ENCODE peak calls at places on chromosomes 3 and 15, in five cellular contexts. I is HepG2, F is K562, U is GM12878, Y is H1. Z is an unnamed sample.

GRCh38 chr3:116445291-116445841 is at the start of gene LSAMP:
- DNase-seq in I (no peak), U (no peak), Y (peak), F (no peak), Z (no peak)

GRCh38 chr15:77674327-77674726 is 41.6 kb upstream of the LINGO1 start:
- DNase-seq in U (no peak), F (no peak), Y (no peak), I (no peak), Z (no peak)

GRCh38 chr15:40295297-40295696 is 12.4 kb upstream of the ANKRD63 start:
- DNase-seq in F (no peak), I (no peak), Y (no peak), U (no peak), Z (no peak)

GRCh38 chr3:24640330-24640877 is 145.8 kb upstream of the THRB start:
- DNase-seq in I (peak), F (peak), U (no peak), Y (no peak), Z (peak)

GRCh38 chr3:156554515-156554841 is 439 bp downstream of the SSR3 start:
- DNase-seq in U (no peak), Y (no peak), I (no peak), F (no peak), Z (no peak)

GRCh38 chr15:34147371-34148140 is 45.7 kb downstream of the PGBD4 start:
- DNase-seq in U (no peak), F (no peak), I (no peak), Y (no peak), Z (no peak)

GRCh38 chr15:94620632-94621031 is 389.3 kb downstream of the MCTP2 start:
- DNase-seq in I (no peak), Y (no peak), F (no peak), U (no peak), Z (no peak)

GRCh38 chr3:34780294-34780693 is 859.0 kb upstream of the ARPP21 start:
- DNase-seq in Y (no peak), F (no peak), U (no peak), I (no peak), Z (no peak)

GRCh38 chr3:48897401-48898376 is 993 bp downstream of the SLC25A20 start:
- DNase-seq in U (no peak), Y (no peak), F (peak), I (peak), Z (no peak)

GRCh38 chr15:45921376-45921775 is 286.5 kb downstream of the SQOR start:
- DNase-seq in F (no peak), U (no peak), Y (no peak), I (peak), Z (no peak)

GRCh38 chr3:188680189-188680588 is 491.6 kb upstream of the TPRG1 start:
- DNase-seq in I (no peak), F (no peak), U (no peak), Y (no peak), Z (no peak)

GRCh38 chr3:36944012-36944640 is 728 bp downstream of the TRANK1 start:
- DNase-seq in Y (no peak), U (no peak), I (no peak), F (no peak), Z (no peak)

GRCh38 chr3:4529901-4530588 is 36.9 kb downstream of the ITPR1 start:
- DNase-seq in U (no peak), Y (no peak), F (no peak), I (no peak), Z (no peak)

GRCh38 chr3:4531478-4532025 is 38.4 kb downstream of the ITPR1 start:
- DNase-seq in I (no peak), Y (no peak), U (no peak), F (peak), Z (no peak)

GRCh38 chr3:4532535-4533112 is 39.5 kb downstream of the ITPR1 start:
- DNase-seq in F (peak), Y (no peak), I (no peak), U (no peak), Z (no peak)

GRCh38 chr3:4528802-4529201 is 35.7 kb downstream of the ITPR1 start:
- DNase-seq in Y (no peak), U (no peak), F (no peak), I (no peak), Z (no peak)

GRCh38 chr3:4533489-4534443 is 40.6 kb downstream of the ITPR1 start:
- DNase-seq in I (peak), F (peak), U (no peak), Y (no peak), Z (no peak)
- TF ChIP-seq ATF3 in I (no peak), F (no peak), U (no peak), Y (no peak), Z (no peak)

GRCh38 chr3:21722301-21722700 is 28.7 kb downstream of the ZNF385D start:
- DNase-seq in Y (no peak), U (no peak), F (no peak), I (no peak), Z (no peak)

GRCh38 chr3:21715662-21716061 is 35.3 kb downstream of the ZNF385D start:
- DNase-seq in I (no peak), U (no peak), Y (no peak), F (no peak), Z (no peak)

GRCh38 chr3:21717272-21717671 is 33.7 kb downstream of the ZNF385D start:
- DNase-seq in Y (no peak), U (no peak), I (no peak), F (no peak), Z (no peak)

GRCh38 chr3:21718943-21719591 is 31.9 kb downstream of the ZNF385D start:
- DNase-seq in Y (no peak), I (no peak), U (no peak), F (no peak), Z (no peak)

DNA sequence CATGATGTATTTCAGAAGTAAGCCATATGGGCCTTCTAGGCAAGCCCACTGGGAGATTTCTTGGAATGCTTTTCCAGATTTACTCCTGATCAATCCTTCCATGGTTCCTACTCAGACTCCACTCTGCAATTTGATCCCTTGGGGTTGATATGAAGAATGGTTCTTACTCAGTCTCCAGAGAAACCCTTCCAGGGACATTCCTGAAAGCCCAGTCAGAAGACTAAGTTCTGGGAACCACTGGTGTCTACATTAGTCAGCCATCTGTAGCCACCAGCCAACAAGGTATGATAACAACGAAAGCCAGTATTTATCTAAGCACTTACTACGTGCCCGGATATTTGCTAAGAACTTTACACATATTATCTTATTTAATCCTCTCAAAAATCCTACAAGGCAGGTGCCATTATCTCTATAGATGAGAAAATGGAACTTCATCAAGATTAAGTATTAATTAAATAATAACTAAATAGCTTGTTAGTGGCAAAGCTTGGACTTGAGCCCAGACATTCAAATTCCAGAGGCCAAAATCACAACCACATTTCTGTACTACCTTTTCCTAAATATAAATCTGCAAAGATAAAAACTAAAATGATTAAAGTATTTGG is 32.7 kb downstream of the ZNF385D start:
- DNase-seq in Y (no peak), U (no peak), F (no peak), I (no peak), Z (no peak)
- H3K4me2 ChIP-seq in Y (no peak), U (no peak), F (no peak), I (no peak), Z (no peak)

GRCh38 chr15:87669846-87670245 is 586.7 kb downstream of the NTRK3 start:
- DNase-seq in I (no peak), F (no peak), Y (no peak), U (no peak), Z (no peak)
- TF ChIP-seq RAD21 in I (no peak), F (no peak), Y (no peak), U (no peak), Z (no peak)

GRCh38 chr3:185959609-185960517 is 22.0 kb upstream of the TRA2B start:
- DNase-seq in F (peak), I (peak), U (no peak), Y (no peak), Z (no peak)

GRCh38 chr3:185965496-185965895 is 27.7 kb upstream of the TRA2B start:
- DNase-seq in I (no peak), F (no peak), U (no peak), Y (no peak), Z (no peak)

GRCh38 chr3:185958626-185959025 is 20.8 kb upstream of the TRA2B start:
- DNase-seq in F (no peak), I (no peak), Y (no peak), U (no peak), Z (no peak)

GRCh38 chr3:185961675-185962232 is 23.9 kb upstream of the TRA2B start:
- DNase-seq in Y (no peak), F (no peak), U (no peak), I (no peak), Z (no peak)

DNA sequence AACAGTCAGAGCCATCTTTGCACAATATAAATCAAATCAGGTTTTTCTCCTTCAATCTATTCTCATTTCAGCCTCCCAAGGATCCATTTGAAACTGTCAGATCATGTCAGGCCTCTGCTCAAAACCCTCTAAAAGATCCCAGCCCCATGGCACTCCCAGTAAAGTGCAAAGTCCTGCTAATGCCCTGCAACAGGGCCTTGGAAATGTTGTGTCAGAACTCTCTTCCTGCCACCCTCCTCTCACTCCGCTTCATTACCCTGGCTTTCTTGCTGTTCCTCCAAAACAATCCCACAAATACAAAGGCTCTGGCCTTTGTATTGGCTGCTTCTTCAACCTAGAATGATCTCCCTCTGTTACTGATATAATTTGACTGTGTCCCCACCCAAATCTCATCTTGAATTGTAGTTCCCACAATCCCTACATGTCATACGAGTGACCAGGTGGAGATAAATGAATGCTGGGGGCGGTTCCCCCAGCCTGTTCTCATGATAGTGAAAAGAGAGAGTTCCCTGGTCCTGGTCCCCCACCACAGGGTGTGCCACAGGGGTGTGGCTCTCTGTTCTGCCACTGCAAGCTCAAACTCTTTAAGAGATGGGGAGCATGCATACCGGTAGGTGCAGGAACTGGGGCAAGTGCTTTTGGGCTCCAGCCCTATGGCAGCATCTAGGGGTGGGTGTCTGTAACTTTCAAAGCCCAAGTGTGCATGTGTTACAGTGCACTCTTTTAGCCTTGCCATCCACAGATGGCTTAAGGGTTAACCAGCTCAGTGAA is 22.9 kb upstream of the TRA2B start:
- DNase-seq in U (no peak), F (peak), I (peak), Y (no peak), Z (no peak)
- TF ChIP-seq ATF3 in U (no peak), F (no peak), I (no peak), Y (no peak), Z (no peak)

GRCh38 chr15:68585574-68586273 is 6.9 kb downstream of the CORO2B start:
- DNase-seq in U (no peak), I (peak), F (no peak), Y (no peak), Z (no peak)

GRCh38 chr15:68583321-68583720 is 4.5 kb downstream of the CORO2B start:
- DNase-seq in I (peak), U (no peak), F (no peak), Y (no peak), Z (no peak)

GRCh38 chr15:68582864-68583263 is 4.1 kb downstream of the CORO2B start:
- DNase-seq in F (no peak), U (no peak), I (no peak), Y (no peak), Z (no peak)

GRCh38 chr15:68584704-68585573 is 6.1 kb downstream of the CORO2B start:
- DNase-seq in U (no peak), Y (no peak), I (no peak), F (no peak), Z (no peak)

DNA sequence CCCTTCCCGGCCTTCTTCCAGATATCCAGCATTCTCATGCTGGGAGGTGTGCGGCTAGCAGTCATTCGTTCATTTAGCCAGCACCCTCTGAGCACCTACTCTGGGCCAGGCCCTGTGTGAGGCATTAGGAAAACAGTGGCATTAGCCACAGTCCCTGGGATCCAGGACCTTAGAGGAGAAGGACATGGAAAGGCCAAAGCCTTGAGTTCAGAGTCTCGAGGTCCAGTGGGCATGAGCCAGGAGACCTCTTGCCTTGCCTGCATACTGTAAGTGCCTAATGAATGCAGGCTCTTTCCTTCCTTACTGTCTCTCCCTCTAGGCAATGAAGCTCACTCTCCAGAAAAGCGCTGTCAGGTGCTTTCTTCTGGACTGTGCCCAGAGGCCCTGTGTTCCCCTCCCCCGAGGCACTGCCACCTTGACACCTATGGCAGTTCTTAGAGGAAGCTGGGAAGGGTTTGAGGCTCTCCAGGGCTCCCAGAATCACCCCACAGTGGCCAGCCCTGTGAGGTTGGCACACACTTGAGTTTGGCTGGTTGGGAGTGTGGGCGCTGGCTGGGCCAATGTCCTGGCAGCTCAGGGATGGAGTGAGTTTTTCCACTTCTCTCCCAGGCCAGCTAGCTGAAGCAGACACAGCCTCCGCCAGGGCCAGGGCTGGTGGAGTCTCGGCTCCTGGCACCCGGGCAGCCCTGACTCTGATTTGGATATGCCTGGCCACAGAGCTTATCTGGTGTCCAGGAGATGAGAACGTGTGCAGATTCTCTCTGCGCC is 5.3 kb downstream of the CORO2B start:
- DNase-seq in Y (no peak), I (no peak), U (no peak), F (no peak), Z (no peak)
- H3K4me2 ChIP-seq in Y (no peak), I (no peak), U (no peak), F (no peak), Z (peak)

GRCh38 chr3:51441282-51442030 is 50.4 kb downstream of the RBM15B start:
- DNase-seq in U (no peak), Y (no peak), I (no peak), F (no peak), Z (no peak)

GRCh38 chr3:51434746-51435323 is 43.8 kb downstream of the RBM15B start:
- DNase-seq in F (peak), I (peak), U (peak), Y (peak), Z (peak)

GRCh38 chr3:51434110-51434509 is 43.0 kb downstream of the RBM15B start:
- DNase-seq in Y (no peak), I (peak), U (no peak), F (no peak), Z (no peak)

DNA sequence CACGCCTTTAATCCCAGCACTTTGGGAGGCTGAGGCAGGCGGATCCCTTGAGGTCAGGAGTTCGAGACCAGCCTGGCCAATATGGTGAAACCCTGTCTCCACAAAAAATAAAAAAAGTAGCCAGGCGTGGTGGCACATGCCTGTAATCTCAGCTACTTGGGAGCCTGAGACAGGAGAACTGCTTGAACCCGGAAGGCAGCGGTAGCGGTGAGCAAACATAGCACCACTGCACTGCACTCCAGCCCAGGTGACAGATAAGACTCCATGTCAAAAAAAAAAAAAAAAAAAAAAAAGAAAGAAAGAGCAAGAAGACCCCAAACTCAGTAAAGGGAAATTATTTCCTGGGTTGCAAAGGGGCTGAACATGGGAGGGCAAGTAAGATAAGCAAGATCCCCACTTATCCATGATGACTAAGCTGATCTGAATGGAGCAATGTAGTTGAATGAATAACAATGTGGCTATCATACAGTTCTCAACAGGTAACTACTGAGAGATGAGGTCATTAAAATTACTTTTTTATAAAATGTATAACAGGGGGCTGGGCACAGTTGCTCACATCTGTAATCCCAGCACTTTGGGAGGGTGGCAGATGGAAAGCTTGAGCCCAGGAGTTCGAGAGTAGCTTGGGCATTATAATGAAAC is 46.0 kb downstream of the RBM15B start:
- DNase-seq in U (no peak), F (no peak), Y (no peak), I (no peak), Z (no peak)
- TF ChIP-seq RAD21 in U (no peak), F (no peak), Y (no peak), I (no peak), Z (no peak)

GRCh38 chr3:172159962-172160538 is 120.7 kb downstream of the FNDC3B start:
- DNase-seq in U (no peak), I (no peak), F (peak), Y (no peak), Z (no peak)
- TF ChIP-seq ATF3 in U (no peak), I (no peak), F (no peak), Y (no peak), Z (no peak)